ENCODE peak calls at places on chromosomes 13 and 19, in five cellular contexts. V, L, D, P and O are unnamed samples. For H3K4me1, the result is how much of the 10 kb centered on the place peaks cover.

GRCh38 chr19:2974342-2974932 is 2.9 kb upstream of the TLE6 start:
- DNase-seq in V (peak), L (no peak), D (no peak), P (peak), O (peak)

GRCh38 chr19:33040994-33041827 is 23.5 kb downstream of the RHPN2 start:
- DNase-seq in V (no peak), L (peak), D (peak), P (peak), O (no peak)

GRCh38 chr19:5281588-5281987 is 59.0 kb downstream of the PTPRS start:
- DNase-seq in V (peak), L (no peak), D (no peak), P (peak), O (peak)

GRCh38 chr19:7618366-7618765 is 11.0 kb downstream of the XAB2 start:
- DNase-seq in V (no peak), L (no peak), D (no peak), P (no peak), O (no peak)

GRCh38 chr19:19997656-19998268 is 41.5 kb downstream of the ZNF682 start:
- DNase-seq in V (peak), L (no peak), D (no peak), P (no peak), O (no peak)

GRCh38 chr13:19845758-19846157 is 17.7 kb downstream of the ZMYM5 start:
- DNase-seq in V (no peak), L (no peak), D (peak), P (no peak), O (no peak)

GRCh38 chr13:95833713-95834112 is 156.8 kb downstream of the DNAJC3 start:
- DNase-seq in V (no peak), L (no peak), D (no peak), P (no peak), O (no peak)

GRCh38 chr19:40217027-40217810 is 965 bp downstream of the TTC9B start:
- DNase-seq in V (no peak), L (no peak), D (peak), P (peak), O (no peak)

GRCh38 chr13:27016871-27017270 is 154.7 kb downstream of the USP12 start:
- DNase-seq in V (no peak), L (no peak), D (peak), P (no peak), O (no peak)

GRCh38 chr13:96065851-96066250 is 12.7 kb upstream of the UGGT2 start:
- DNase-seq in V (no peak), L (no peak), D (no peak), P (no peak), O (no peak)

GRCh38 chr13:44380404-44381165 is 7.0 kb downstream of the SERP2 start:
- DNase-seq in V (no peak), L (no peak), D (no peak), P (no peak), O (no peak)

GRCh38 chr13:113742000-113742441 is 17.0 kb upstream of the TMEM255B start:
- DNase-seq in V (no peak), L (no peak), D (peak), P (no peak), O (no peak)

GRCh38 chr13:114034481-114034891 is 60.6 kb upstream of the C13orf46 start:
- DNase-seq in V (no peak), L (no peak), D (no peak), P (no peak), O (no peak)

GRCh38 chr13:32150794-32151193 is 119.2 kb downstream of the FRY start:
- DNase-seq in V (peak), L (no peak), D (no peak), P (peak), O (peak)

GRCh38 chr19:33193864-33194362 is at the start of gene LRP3:
- DNase-seq in V (peak), L (no peak), D (no peak), P (peak), O (peak)

GRCh38 chr19:16371540-16371986 is 46.9 kb downstream of the KLF2 start:
- DNase-seq in V (peak), L (peak), D (peak), P (peak), O (no peak)

GRCh38 chr19:7862413-7862951 is 11.7 kb downstream of the PRR36 start:
- DNase-seq in V (peak), L (no peak), D (peak), P (peak), O (no peak)

GRCh38 chr19:1942078-1942933 is 1.3 kb downstream of the CSNK1G2 start:
- DNase-seq in V (peak), L (peak), D (peak), P (peak), O (peak)

GRCh38 chr13:99687728-99688397 is 186.6 kb downstream of the TM9SF2 start:
- DNase-seq in V (no peak), L (no peak), D (peak), P (no peak), O (no peak)

GRCh38 chr13:75873499-75873898 is 237.4 kb downstream of the LMO7 start:
- DNase-seq in V (no peak), L (no peak), D (no peak), P (no peak), O (no peak)

GRCh38 chr13:23655321-23655720 is 85.1 kb downstream of the TNFRSF19 start:
- DNase-seq in V (no peak), L (no peak), D (no peak), P (no peak), O (no peak)

DNA sequence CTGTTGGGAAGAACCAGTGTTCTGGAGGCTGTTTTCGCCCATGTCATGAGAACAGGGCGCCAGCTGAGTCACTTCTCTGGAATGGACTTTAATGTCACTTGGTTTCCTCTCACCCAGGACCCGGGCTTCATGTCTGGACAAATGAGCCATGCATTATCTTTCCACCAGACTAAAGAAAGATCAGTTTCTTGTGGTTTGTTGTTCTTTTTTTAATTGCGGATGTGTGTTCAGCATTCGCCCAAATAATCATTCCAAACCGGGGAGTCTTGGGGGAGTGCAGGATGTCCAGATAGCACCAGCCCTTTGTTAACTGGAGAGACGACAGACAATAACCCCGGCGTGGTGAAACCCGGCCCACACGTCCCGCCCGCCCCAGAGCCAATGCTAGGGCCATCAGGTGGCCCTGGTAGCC is 102.5 kb downstream of the COL4A2 start:
- DNase-seq in V (no peak), L (no peak), D (no peak), P (no peak), O (no peak)
- H3K4me1 ChIP-seq in V (half or more), L (under half), D (under half), P (under half), O (half or more)

GRCh38 chr19:38337360-38337653 is 1.7 kb downstream of the CATSPERG start:
- DNase-seq in V (no peak), L (no peak), D (no peak), P (no peak), O (no peak)
- H3K27ac ChIP-seq in V (peak), L (no peak), D (peak), P (peak), O (peak)

DNA sequence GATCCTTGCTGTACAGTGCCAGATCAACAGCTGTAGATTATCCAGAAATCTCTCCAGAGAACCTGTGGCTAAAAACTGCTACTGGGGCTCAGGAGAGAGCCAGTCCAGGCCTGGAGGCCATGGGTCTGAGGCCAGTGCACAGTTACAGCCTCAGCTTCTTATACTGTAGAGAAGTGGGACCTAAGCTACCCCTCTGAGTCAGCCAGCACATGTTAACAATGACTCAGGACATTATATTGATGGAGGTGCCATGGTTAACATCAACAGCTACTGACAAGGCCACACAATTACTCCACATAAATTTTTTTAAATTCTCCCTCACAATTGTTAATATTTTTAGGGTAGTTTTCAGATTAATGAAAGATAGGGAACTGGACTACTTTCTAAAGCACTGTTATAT is 138.5 kb downstream of the RBM26 start:
- DNase-seq in V (no peak), L (no peak), D (no peak), P (no peak), O (no peak)
- H3K4me1 ChIP-seq in V (under half), L (under half), D (under half), P (under half), O (under half)

GRCh38 chr13:112587767-112588489 is at the start of gene TUBGCP3:
- DNase-seq in V (peak), L (no peak), D (peak), P (peak), O (peak)

GRCh38 chr13:112583592-112584277 is 4.2 kb downstream of the TUBGCP3 start:
- DNase-seq in V (peak), L (no peak), D (no peak), P (no peak), O (peak)

GRCh38 chr13:112587359-112587766 is 590 bp downstream of the TUBGCP3 start:
- DNase-seq in V (peak), L (no peak), D (peak), P (peak), O (peak)

GRCh38 chr13:112588490-112589297 is 741 bp upstream of the TUBGCP3 start:
- DNase-seq in V (no peak), L (no peak), D (no peak), P (peak), O (no peak)

DNA sequence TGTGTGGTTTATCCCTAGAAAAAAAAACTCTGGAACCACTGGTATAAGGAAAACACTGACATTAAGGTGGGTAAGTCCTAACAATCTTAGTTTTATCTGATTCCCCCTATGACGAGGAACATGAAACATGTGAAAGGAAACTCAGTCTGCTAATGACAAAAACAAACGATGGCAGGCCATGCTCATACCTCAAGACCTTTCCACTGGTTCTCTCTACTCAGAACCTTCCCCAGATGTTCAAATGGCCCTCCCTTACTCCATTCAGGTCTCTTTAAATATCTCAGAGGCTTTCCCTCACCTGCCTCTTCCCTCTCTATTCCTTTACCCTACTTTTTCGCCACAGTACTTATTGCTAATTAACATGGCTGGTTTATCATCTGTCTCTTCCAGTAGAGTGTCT is 1.6 kb downstream of the TUBGCP3 start:
- DNase-seq in V (no peak), L (no peak), D (no peak), P (no peak), O (no peak)
- H3K27ac ChIP-seq in V (no peak), L (peak), D (no peak), P (peak), O (peak)

GRCh38 chr13:41053384-41053826 is 7.9 kb upstream of the WBP4 start:
- DNase-seq in V (no peak), L (peak), D (no peak), P (no peak), O (peak)

GRCh38 chr13:41054212-41054877 is 7.0 kb upstream of the WBP4 start:
- DNase-seq in V (no peak), L (peak), D (peak), P (no peak), O (no peak)

GRCh38 chr13:41056996-41057711 is 4.2 kb upstream of the WBP4 start:
- DNase-seq in V (no peak), L (no peak), D (peak), P (no peak), O (no peak)

GRCh38 chr13:41056194-41056593 is 5.1 kb upstream of the WBP4 start:
- DNase-seq in V (no peak), L (no peak), D (no peak), P (no peak), O (no peak)

GRCh38 chr13:41054919-41055619 is 6.2 kb upstream of the WBP4 start:
- DNase-seq in V (no peak), L (no peak), D (no peak), P (no peak), O (no peak)
- H3K4me1 ChIP-seq in V (half or more), L (under half), D (under half), P (half or more), O (half or more)

DNA sequence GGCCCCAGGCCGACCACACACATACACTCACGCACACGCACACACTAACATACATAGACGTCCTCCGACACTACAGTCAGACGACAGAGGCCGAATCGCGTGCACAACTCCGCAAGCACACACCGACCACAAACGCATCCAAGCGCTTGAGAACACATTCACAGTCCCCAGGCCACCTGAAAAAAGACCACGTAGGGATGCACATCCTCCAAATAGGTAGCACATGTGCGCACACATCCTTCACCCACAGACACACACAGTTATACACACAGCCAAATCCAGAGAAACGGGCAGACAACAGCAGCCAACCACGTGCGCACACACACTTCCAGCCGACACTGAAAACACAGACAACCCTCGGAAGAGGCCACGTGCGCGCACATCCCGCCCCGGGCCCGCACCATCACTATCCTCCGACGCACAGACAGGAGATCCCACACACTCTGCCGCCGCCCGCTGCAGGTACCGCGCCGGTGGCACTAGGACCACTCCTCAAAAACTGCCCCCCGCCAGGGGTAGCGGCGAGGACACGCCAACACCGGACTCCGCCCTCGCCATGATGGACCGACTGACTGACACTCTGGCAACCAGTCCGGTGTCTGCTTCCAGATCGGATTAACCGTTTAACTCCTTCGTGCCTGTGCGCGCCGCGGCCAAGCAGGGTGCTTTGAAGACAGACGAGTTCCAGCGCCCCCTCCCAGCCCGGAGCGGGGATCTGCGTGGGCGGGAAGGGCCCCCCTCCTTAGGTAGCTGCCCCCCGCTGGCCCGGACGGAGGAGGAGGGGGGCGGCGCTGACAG is 493 bp upstream of the PDE4A start:
- DNase-seq in V (no peak), L (no peak), D (no peak), P (peak), O (no peak)
- H3K27ac ChIP-seq in V (no peak), L (no peak), D (no peak), P (no peak), O (no peak)

GRCh38 chr19:55257461-55258411 is 1.1 kb downstream of the PPP6R1 start:
- DNase-seq in V (no peak), L (no peak), D (peak), P (peak), O (no peak)

GRCh38 chr19:55255618-55256423 is 3.0 kb downstream of the PPP6R1 start:
- DNase-seq in V (no peak), L (peak), D (peak), P (peak), O (no peak)

GRCh38 chr19:55258828-55259539 is at the start of gene PPP6R1:
- DNase-seq in V (peak), L (peak), D (peak), P (peak), O (peak)

GRCh38 chr19:55258476-55258827 is 365 bp downstream of the PPP6R1 start:
- DNase-seq in V (peak), L (no peak), D (no peak), P (no peak), O (no peak)

GRCh38 chr19:55256562-55257460 is 2.0 kb downstream of the PPP6R1 start:
- DNase-seq in V (no peak), L (no peak), D (no peak), P (peak), O (no peak)
- H3K4me1 ChIP-seq in V (half or more), L (under half), D (under half), P (half or more), O (half or more)